ENCODE peak calls at places on chromosome 7, in four cellular contexts. One of them, this sample, is unnamed.

GRCh38 chr7:134798155-134798554 is 18.7 kb downstream of the CALD1 start:
- DNase-seq in endothelial cell of umbilical vein: no peak
- DNase-seq in A549: no peak
- DNase-seq in IMR-90: no peak
- DNase-seq in this sample: no peak

GRCh38 chr7:142697270-142697669 is 52.0 kb upstream of the PRSS1 start:
- DNase-seq in endothelial cell of umbilical vein: no peak
- DNase-seq in A549: no peak
- DNase-seq in IMR-90: no peak
- DNase-seq in this sample: no peak

GRCh38 chr7:21408481-21408820 is 19.4 kb upstream of the SP4 start:
- DNase-seq in endothelial cell of umbilical vein: no peak
- DNase-seq in IMR-90: no peak
- DNase-seq in A549: no peak
- DNase-seq in this sample: no peak

GRCh38 chr7:123795917-123796316 is 47.1 kb upstream of the WASL start:
- DNase-seq in A549: no peak
- DNase-seq in endothelial cell of umbilical vein: no peak
- DNase-seq in IMR-90: no peak
- DNase-seq in this sample: no peak

GRCh38 chr7:130930260-130930659 is 196.3 kb upstream of the KLF14 start:
- DNase-seq in endothelial cell of umbilical vein: no peak
- DNase-seq in IMR-90: peak
- DNase-seq in A549: no peak
- DNase-seq in this sample: no peak

GRCh38 chr7:12584940-12585339 is 14.4 kb downstream of the SCIN start:
- DNase-seq in endothelial cell of umbilical vein: peak
- DNase-seq in A549: no peak
- DNase-seq in IMR-90: no peak
- DNase-seq in this sample: no peak

GRCh38 chr7:80482938-80483337 is 28.9 kb downstream of the GNAT3 start:
- DNase-seq in IMR-90: no peak
- DNase-seq in endothelial cell of umbilical vein: no peak
- DNase-seq in A549: no peak
- DNase-seq in this sample: no peak

GRCh38 chr7:20076835-20077234 is 140.3 kb downstream of the MACC1 start:
- DNase-seq in IMR-90: no peak
- DNase-seq in endothelial cell of umbilical vein: no peak
- DNase-seq in A549: no peak
- DNase-seq in this sample: no peak

GRCh38 chr7:909358-910329 is 33.3 kb downstream of the GET4 start:
- DNase-seq in IMR-90: peak
- DNase-seq in A549: peak
- DNase-seq in endothelial cell of umbilical vein: no peak
- DNase-seq in this sample: peak

GRCh38 chr7:99397632-99397983 is 10.8 kb downstream of the PDAP1 start:
- DNase-seq in A549: no peak
- DNase-seq in endothelial cell of umbilical vein: no peak
- DNase-seq in IMR-90: no peak
- DNase-seq in this sample: no peak

GRCh38 chr7:84803979-84804378 is 382.9 kb downstream of the SEMA3D start:
- DNase-seq in endothelial cell of umbilical vein: no peak
- DNase-seq in A549: no peak
- DNase-seq in IMR-90: no peak
- DNase-seq in this sample: no peak

GRCh38 chr7:22301790-22302189 is 55.2 kb downstream of the RAPGEF5 start:
- DNase-seq in A549: no peak
- DNase-seq in IMR-90: no peak
- DNase-seq in endothelial cell of umbilical vein: no peak
- DNase-seq in this sample: no peak

GRCh38 chr7:102992820-102993531 is 80.2 kb downstream of the LRRC17 start:
- DNase-seq in IMR-90: peak
- DNase-seq in A549: no peak
- DNase-seq in endothelial cell of umbilical vein: peak
- DNase-seq in this sample: no peak

GRCh38 chr7:21903074-21903786 is 42.5 kb downstream of the CDCA7L start:
- DNase-seq in A549: no peak
- DNase-seq in endothelial cell of umbilical vein: no peak
- DNase-seq in IMR-90: no peak
- DNase-seq in this sample: no peak

GRCh38 chr7:82443044-82443800 is at the start of gene CACNA2D1:
- DNase-seq in IMR-90: no peak
- DNase-seq in endothelial cell of umbilical vein: peak
- DNase-seq in A549: peak
- DNase-seq in this sample: peak

GRCh38 chr7:11970132-11970531 is 138.1 kb upstream of the THSD7A start:
- DNase-seq in A549: no peak
- DNase-seq in IMR-90: no peak
- DNase-seq in endothelial cell of umbilical vein: peak
- DNase-seq in this sample: no peak

GRCh38 chr7:133958822-133959221 is 168.3 kb upstream of the LRGUK start:
- DNase-seq in endothelial cell of umbilical vein: peak
- DNase-seq in A549: no peak
- DNase-seq in IMR-90: no peak
- DNase-seq in this sample: no peak

GRCh38 chr7:116166167-116166566 is 44.2 kb upstream of the TES start:
- DNase-seq in IMR-90: peak
- DNase-seq in A549: no peak
- DNase-seq in endothelial cell of umbilical vein: no peak
- DNase-seq in this sample: no peak

GRCh38 chr7:84236398-84236797 is 41.8 kb upstream of the SEMA3A start:
- DNase-seq in IMR-90: peak
- DNase-seq in A549: no peak
- DNase-seq in endothelial cell of umbilical vein: peak
- DNase-seq in this sample: no peak

GRCh38 chr7:78165454-78165853 is 366.9 kb downstream of the PHTF2 start:
- DNase-seq in endothelial cell of umbilical vein: no peak
- DNase-seq in IMR-90: no peak
- DNase-seq in A549: no peak
- DNase-seq in this sample: no peak

GRCh38 chr7:86908948-86909347 is 150.5 kb downstream of the ELAPOR2 start:
- DNase-seq in IMR-90: no peak
- DNase-seq in A549: no peak
- DNase-seq in endothelial cell of umbilical vein: no peak
- DNase-seq in this sample: no peak

GRCh38 chr7:148918058-148918596 is 34.0 kb upstream of the EZH2 start:
- DNase-seq in A549: no peak
- DNase-seq in endothelial cell of umbilical vein: no peak
- DNase-seq in IMR-90: no peak
- DNase-seq in this sample: no peak

DNA sequence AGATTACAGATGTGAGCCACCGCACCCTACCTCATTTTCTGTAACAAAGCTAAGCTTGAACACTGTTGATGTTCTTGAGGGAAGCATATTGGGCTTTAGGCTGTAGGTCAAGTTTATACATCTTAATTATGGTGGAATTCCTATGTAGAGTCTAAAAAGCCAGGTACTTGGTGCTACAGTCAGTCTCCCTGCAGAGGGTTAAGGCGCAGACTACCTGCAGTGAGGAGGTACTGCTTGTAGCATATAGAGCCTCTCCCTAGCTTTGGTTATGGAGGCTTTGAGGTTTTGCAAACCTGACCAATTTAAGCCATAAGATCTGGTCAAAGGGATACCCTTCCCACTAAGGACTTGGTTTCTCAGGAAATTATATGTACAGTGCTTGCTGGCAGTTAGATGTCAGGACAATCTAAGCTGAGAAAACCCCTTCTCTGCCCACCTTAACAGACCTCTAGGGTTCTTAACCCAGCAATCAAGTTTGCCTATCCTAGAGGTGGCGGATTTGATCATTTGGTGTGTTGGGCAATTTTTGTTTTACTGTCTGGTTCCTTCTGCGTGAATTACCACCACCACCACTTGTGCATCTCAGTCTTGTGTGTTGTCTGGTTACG is 6.0 kb downstream of the PPIA start:
- DNase-seq in A549: no peak
- DNase-seq in endothelial cell of umbilical vein: no peak
- DNase-seq in IMR-90: no peak
- DNase-seq in this sample: no peak
- TF ChIP-seq POLR2A in A549: no peak
- TF ChIP-seq POLR2A in endothelial cell of umbilical vein: peak
- TF ChIP-seq POLR2A in IMR-90: no peak
- TF ChIP-seq POLR2A in this sample: no peak

GRCh38 chr7:112215787-112216186 is 9.3 kb downstream of the ZNF277 start:
- DNase-seq in IMR-90: no peak
- DNase-seq in endothelial cell of umbilical vein: no peak
- DNase-seq in A549: no peak
- DNase-seq in this sample: no peak

GRCh38 chr7:112212516-112213036 is 6.1 kb downstream of the ZNF277 start:
- DNase-seq in IMR-90: peak
- DNase-seq in endothelial cell of umbilical vein: no peak
- DNase-seq in A549: no peak
- DNase-seq in this sample: no peak

GRCh38 chr7:112213735-112214134 is 7.2 kb downstream of the ZNF277 start:
- DNase-seq in endothelial cell of umbilical vein: no peak
- DNase-seq in IMR-90: no peak
- DNase-seq in A549: no peak
- DNase-seq in this sample: no peak

GRCh38 chr7:112214268-112214667 is 7.8 kb downstream of the ZNF277 start:
- DNase-seq in endothelial cell of umbilical vein: no peak
- DNase-seq in IMR-90: no peak
- DNase-seq in A549: no peak
- DNase-seq in this sample: no peak

GRCh38 chr7:112214887-112215286 is 8.4 kb downstream of the ZNF277 start:
- DNase-seq in A549: no peak
- DNase-seq in IMR-90: no peak
- DNase-seq in endothelial cell of umbilical vein: no peak
- DNase-seq in this sample: no peak
- TF ChIP-seq CTCF in A549: no peak
- TF ChIP-seq CTCF in IMR-90: no peak
- TF ChIP-seq CTCF in endothelial cell of umbilical vein: no peak
- TF ChIP-seq CTCF in this sample: no peak

GRCh38 chr7:13908667-13909382 is 80.6 kb downstream of the ETV1 start:
- DNase-seq in IMR-90: no peak
- DNase-seq in A549: no peak
- DNase-seq in endothelial cell of umbilical vein: no peak
- DNase-seq in this sample: no peak

GRCh38 chr7:13915891-13916290 is 73.6 kb downstream of the ETV1 start:
- DNase-seq in A549: no peak
- DNase-seq in IMR-90: no peak
- DNase-seq in endothelial cell of umbilical vein: no peak
- DNase-seq in this sample: no peak

GRCh38 chr7:13911920-13912319 is 77.5 kb downstream of the ETV1 start:
- DNase-seq in A549: no peak
- DNase-seq in endothelial cell of umbilical vein: peak
- DNase-seq in IMR-90: no peak
- DNase-seq in this sample: no peak

GRCh38 chr7:13910805-13911551 is 78.5 kb downstream of the ETV1 start:
- DNase-seq in endothelial cell of umbilical vein: no peak
- DNase-seq in A549: no peak
- DNase-seq in IMR-90: no peak
- DNase-seq in this sample: no peak

DNA sequence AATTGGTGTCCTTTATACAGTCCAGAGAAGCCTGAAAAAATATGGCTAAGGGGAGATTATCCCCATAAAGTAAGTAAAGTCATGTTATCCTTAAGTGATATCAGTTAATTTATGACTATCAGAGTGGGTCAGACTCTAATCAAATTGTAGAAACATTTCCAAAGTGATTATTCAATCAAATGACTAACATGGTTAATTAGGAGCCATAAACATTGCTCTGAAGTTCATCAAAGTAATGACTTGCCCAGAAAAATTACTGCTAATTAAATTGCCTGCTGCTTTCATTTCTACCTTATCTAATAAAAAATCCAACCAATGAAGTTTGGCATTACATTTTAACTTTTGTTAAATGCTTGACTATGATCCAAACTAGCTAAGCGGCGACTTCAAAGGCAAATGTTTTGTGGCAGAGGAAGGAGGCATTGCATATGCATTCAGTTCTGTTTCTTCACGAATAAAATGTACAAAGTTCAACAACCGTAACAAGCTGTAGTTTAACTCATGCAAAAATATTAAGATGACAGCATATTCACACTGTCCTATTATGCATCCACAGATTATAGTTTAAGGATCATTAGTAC is 76.6 kb downstream of the ETV1 start:
- DNase-seq in IMR-90: no peak
- DNase-seq in A549: no peak
- DNase-seq in endothelial cell of umbilical vein: no peak
- DNase-seq in this sample: no peak
- TF ChIP-seq POLR2A in IMR-90: no peak
- TF ChIP-seq POLR2A in A549: no peak
- TF ChIP-seq POLR2A in endothelial cell of umbilical vein: no peak
- TF ChIP-seq POLR2A in this sample: no peak

GRCh38 chr7:37510043-37510634 is 61.5 kb upstream of the ELMO1 start:
- DNase-seq in IMR-90: no peak
- DNase-seq in A549: peak
- DNase-seq in endothelial cell of umbilical vein: peak
- DNase-seq in this sample: no peak
- TF ChIP-seq CTCF in IMR-90: peak
- TF ChIP-seq CTCF in A549: peak
- TF ChIP-seq CTCF in endothelial cell of umbilical vein: peak
- TF ChIP-seq CTCF in this sample: no peak

GRCh38 chr7:106255246-106255645 is 29.5 kb downstream of the NAMPT start:
- DNase-seq in IMR-90: no peak
- DNase-seq in endothelial cell of umbilical vein: no peak
- DNase-seq in A549: no peak
- DNase-seq in this sample: no peak
- TF ChIP-seq POLR2A in IMR-90: no peak
- TF ChIP-seq POLR2A in endothelial cell of umbilical vein: no peak
- TF ChIP-seq POLR2A in A549: no peak
- TF ChIP-seq POLR2A in this sample: no peak

GRCh38 chr7:157485361-157485831 is 148.6 kb downstream of the DNAJB6 start:
- DNase-seq in A549: no peak
- DNase-seq in IMR-90: no peak
- DNase-seq in endothelial cell of umbilical vein: no peak
- DNase-seq in this sample: peak
- TF ChIP-seq CTCF in A549: no peak
- TF ChIP-seq CTCF in IMR-90: no peak
- TF ChIP-seq CTCF in endothelial cell of umbilical vein: no peak
- TF ChIP-seq CTCF in this sample: no peak

DNA sequence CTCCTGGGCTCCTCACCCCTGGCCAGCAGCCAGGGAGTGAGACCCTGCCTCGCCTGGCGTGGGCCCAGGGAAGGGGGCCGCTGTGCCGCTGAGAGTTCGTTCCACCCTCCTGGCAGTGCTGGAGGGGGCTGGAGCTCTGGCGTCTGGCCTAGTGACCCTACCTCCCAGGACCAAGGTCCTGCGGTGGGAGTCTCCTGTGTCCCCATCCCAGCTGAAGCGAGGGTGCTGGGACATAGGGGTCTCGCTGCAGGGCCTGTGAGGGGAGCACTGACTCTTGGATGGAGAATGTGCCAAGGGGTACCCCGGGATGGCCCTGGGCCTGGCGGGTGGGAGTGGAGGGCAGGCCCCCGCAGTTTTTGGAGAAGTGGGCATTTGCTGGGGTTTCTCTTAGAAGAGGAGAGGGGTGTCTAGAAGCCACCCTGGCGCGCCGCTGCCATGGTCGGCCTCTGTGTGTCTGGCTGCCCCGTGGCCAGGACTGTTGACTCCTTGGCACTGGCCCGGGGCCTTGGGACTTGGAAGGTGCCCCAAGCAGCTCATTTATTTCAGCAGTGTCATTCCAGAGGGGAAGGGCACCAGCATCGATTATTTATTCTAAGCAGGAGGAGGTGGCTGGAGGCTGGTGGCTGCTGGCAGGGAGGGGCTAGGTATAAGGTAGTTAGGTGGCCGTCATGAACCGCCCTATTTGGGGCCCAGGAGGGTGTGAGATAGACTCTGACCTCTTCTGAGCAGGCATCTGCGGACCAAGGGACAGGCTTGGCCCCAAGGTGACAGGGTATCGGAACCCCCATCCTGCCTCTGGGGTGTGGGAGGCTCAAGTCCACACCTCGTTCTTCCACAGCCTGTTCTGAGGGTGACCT is 1.5 kb downstream of the GTF2IRD1 start:
- DNase-seq in A549: no peak
- DNase-seq in endothelial cell of umbilical vein: no peak
- DNase-seq in IMR-90: no peak
- DNase-seq in this sample: no peak
- TF ChIP-seq POLR2A in A549: no peak
- TF ChIP-seq POLR2A in endothelial cell of umbilical vein: no peak
- TF ChIP-seq POLR2A in IMR-90: no peak
- TF ChIP-seq POLR2A in this sample: no peak

This sample was measured in sigmoid colon.